ENCODE peak calls at places on chromosomes 6 and 20, in six cellular contexts. S is GM12891, Z is H1, O is K562, B is HepG2, A is GM12878. N is an unnamed sample.

GRCh38 chr6:108027594-108027993 is 46.9 kb downstream of the OSTM1 start:
- DNase-seq in Z (no peak), S (no peak), O (peak), A (no peak), B (no peak), N (no peak)

GRCh38 chr20:32527447-32528055 is 57.6 kb downstream of the NOL4L start:
- DNase-seq in Z (no peak), S (no peak), A (no peak), B (no peak), O (no peak), N (no peak)

GRCh38 chr20:19313342-19314069 is 101.1 kb downstream of the SLC24A3 start:
- DNase-seq in O (no peak), A (no peak), S (no peak), Z (no peak), B (no peak), N (no peak)

GRCh38 chr6:6152060-6152459 is 145.3 kb upstream of the NRN1 start:
- DNase-seq in A (no peak), S (no peak), B (no peak), O (no peak), Z (no peak), N (no peak)

GRCh38 chr6:56730663-56731529 is 88.2 kb upstream of the DST start:
- DNase-seq in O (no peak), S (no peak), A (no peak), Z (no peak), B (no peak), N (no peak)

GRCh38 chr6:90256698-90257485 is 39.8 kb downstream of the BACH2 start:
- DNase-seq in O (no peak), B (no peak), S (no peak), A (no peak), Z (no peak), N (no peak)

GRCh38 chr6:30167101-30167500 is 3.8 kb downstream of the TRIM15 start:
- DNase-seq in O (no peak), B (no peak), S (no peak), Z (no peak), A (no peak), N (no peak)

GRCh38 chr6:118923035-118923434 is 11.9 kb downstream of the MCM9 start:
- DNase-seq in A (no peak), S (no peak), Z (no peak), O (no peak), B (peak), N (no peak)

GRCh38 chr6:14550817-14551216 is 433.2 kb downstream of the CD83 start:
- DNase-seq in B (no peak), S (no peak), O (no peak), Z (no peak), A (no peak), N (no peak)

GRCh38 chr6:120147218-120147871 is 797.8 kb upstream of the MAN1A1 start:
- DNase-seq in A (no peak), S (no peak), Z (no peak), O (no peak), B (no peak), N (no peak)

GRCh38 chr6:47247227-47247797 is 62.4 kb downstream of the TNFRSF21 start:
- DNase-seq in A (no peak), O (peak), Z (no peak), B (no peak), S (no peak), N (no peak)

GRCh38 chr20:61646986-61647385 is 394.9 kb downstream of the CDH4 start:
- DNase-seq in S (no peak), A (no peak), B (no peak), Z (no peak), O (no peak), N (no peak)

GRCh38 chr6:89310929-89311328 is 4.2 kb downstream of the GABRR2 start:
- DNase-seq in A (no peak), Z (no peak), S (no peak), O (no peak), B (no peak), N (no peak)

GRCh38 chr6:4920914-4921410 is 82.9 kb downstream of the RPP40 start:
- DNase-seq in O (no peak), B (no peak), Z (no peak), S (no peak), A (no peak), N (no peak)

GRCh38 chr6:136251394-136251793 is 1.3 kb upstream of the MTFR2 start:
- DNase-seq in O (peak), Z (no peak), B (no peak), A (no peak), S (no peak), N (no peak)

GRCh38 chr20:25476106-25477105 is 68.9 kb downstream of the GINS1 start:
- DNase-seq in Z (no peak), O (no peak), B (no peak), A (no peak), S (no peak), N (no peak)

GRCh38 chr6:141562181-141562800 is 570.4 kb upstream of the GJE1 start:
- DNase-seq in O (peak), S (no peak), A (no peak), Z (peak), B (no peak), N (no peak)

GRCh38 chr20:24756292-24757025 is 192.6 kb upstream of the CST7 start:
- DNase-seq in B (no peak), Z (no peak), S (no peak), A (no peak), O (no peak), N (no peak)

GRCh38 chr6:24719125-24719931 is at the start of gene C6orf62:
- DNase-seq in Z (no peak), A (peak), O (peak), S (no peak), B (no peak), N (peak)
- TF ChIP-seq POLR2A in Z (peak), A (peak), O (peak), S (peak), B (peak), N (peak)

DNA sequence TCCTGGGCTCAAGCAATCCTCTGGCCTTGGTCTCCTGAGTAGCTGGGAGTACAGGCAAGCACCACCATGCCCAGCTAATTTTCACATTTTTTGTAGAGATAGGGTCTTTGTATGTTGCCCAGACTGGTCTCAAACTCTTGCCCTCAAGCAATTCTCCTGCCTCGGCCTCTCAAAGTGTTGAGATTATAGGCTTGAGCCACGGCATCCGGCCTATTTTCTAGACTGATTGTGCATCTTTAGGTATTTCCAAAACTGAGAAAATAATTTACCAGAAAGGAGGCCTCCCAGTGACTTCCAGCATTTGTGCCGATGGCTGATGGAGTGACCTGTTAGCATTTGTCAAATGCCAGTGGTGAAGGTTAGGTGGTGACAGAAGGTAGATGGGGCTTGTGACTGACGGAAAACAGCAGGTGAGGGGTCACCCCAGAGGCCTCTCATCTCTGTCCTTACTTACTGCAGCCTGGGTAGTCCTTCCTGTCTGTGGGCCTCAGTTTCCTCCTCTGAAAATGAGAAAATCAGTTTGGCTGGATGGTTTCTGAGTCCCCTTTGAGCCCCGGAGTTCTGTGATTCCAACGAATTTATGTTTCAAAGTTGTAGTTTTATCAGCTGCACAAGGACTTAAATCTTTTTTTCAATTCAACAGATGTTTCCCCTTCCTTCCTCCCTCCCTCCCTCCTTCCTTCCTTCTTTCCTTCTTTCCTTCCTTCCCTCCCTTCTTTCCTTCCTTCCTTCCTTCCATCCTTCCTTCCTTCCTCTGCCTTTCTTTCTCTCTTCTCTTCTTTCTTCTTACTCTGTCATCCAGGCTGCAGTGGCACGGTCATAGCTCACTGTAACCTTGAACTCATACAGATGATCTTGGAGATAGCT is 53.5 kb downstream of the TGM2 start:
- DNase-seq in Z (peak), B (no peak), S (no peak), A (no peak), O (no peak), N (no peak)
- TF ChIP-seq TAF1 in Z (no peak), B (no peak), S (no peak), A (no peak), O (no peak), N (no peak)

GRCh38 chr6:111589366-111589765 is 16.3 kb downstream of the TRAF3IP2 start:
- DNase-seq in O (no peak), B (peak), A (no peak), Z (no peak), S (no peak), N (no peak)
- TF ChIP-seq POLR2A in O (no peak), B (no peak), A (no peak), Z (no peak), S (no peak), N (no peak)

DNA sequence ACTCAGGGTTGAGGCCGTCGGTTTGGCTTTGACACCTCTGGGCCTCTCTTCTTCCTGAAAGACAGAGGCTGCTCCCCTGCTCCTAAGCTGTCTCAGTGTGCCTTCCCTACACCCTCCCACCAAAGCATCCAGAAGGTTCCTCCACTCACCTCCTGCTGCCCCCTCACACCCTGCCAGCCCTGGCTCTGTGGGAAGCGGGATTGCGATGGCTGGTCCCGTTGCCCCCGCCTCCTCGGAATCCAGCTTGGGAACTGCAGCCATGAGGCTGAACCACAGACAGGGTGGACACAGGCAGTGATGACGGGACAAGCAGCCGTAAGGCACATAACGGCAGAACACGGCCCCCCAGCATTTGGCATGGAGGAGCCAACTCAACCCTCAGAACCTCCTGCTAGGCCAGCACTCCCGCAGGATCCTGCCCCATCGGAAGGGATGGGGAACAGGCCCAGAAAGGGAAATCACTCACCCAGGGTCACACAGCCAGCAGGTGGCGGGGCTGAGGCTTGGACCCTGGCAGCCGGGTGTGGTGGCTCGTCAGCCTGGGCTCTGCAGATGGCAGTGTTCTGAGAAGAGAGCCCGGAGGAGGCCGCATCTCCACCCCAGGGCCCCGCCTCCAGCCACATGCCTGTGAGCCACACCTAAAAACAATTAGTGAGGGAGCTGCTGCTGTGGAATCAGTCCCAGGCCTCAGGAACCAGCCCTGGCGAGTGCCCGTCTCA is 139.6 kb downstream of the PHACTR3 start:
- DNase-seq in S (peak), O (no peak), A (no peak), B (no peak), Z (no peak), N (peak)
- TF ChIP-seq TAF1 in S (no peak), O (no peak), A (no peak), B (no peak), Z (no peak), N (no peak)

GRCh38 chr6:117681321-117681720 is 6.1 kb downstream of the NUS1 start:
- DNase-seq in S (no peak), A (no peak), B (no peak), Z (no peak), O (no peak), N (no peak)

GRCh38 chr6:117687006-117687405 is 11.7 kb downstream of the NUS1 start:
- DNase-seq in O (no peak), S (no peak), B (no peak), A (no peak), Z (no peak), N (no peak)

GRCh38 chr6:117687725-117688124 is 12.5 kb downstream of the NUS1 start:
- DNase-seq in A (no peak), O (no peak), S (no peak), B (no peak), Z (no peak), N (no peak)

GRCh38 chr6:117685359-117685758 is 10.1 kb downstream of the NUS1 start:
- DNase-seq in O (no peak), S (no peak), A (no peak), Z (no peak), B (no peak), N (no peak)
- TF ChIP-seq POLR2A in O (no peak), S (no peak), A (no peak), Z (no peak), B (no peak), N (no peak)

GRCh38 chr20:48398506-48399449 is 429.0 kb downstream of the PREX1 start:
- DNase-seq in B (peak), Z (no peak), S (no peak), O (no peak), A (no peak), N (no peak)

GRCh38 chr20:48394415-48395081 is 433.3 kb downstream of the PREX1 start:
- DNase-seq in O (no peak), S (no peak), A (no peak), Z (no peak), B (peak), N (no peak)

GRCh38 chr20:48401359-48401758 is 426.4 kb downstream of the PREX1 start:
- DNase-seq in S (no peak), B (no peak), Z (no peak), A (no peak), O (no peak), N (no peak)

GRCh38 chr20:48400009-48400408 is 427.8 kb downstream of the PREX1 start:
- DNase-seq in S (no peak), Z (no peak), B (no peak), O (no peak), A (no peak), N (no peak)

DNA sequence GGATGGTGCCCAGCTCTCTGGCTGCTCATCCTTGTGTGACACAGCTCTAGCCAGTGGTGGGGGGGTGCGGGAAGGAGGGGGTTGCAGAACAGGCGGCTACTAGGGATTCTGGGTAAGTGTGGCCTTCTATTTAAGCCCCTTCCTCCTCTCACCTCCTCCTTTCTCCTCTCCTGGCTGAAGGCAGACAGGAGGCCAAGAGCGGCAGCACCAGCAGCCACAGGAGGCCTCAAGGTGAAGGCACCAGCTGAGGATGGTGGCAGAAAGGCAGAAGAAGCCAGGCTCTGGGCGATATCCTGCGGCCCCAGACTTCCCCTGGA is 430.2 kb downstream of the PREX1 start:
- DNase-seq in A (no peak), Z (no peak), B (no peak), S (no peak), O (no peak), N (no peak)
- TF ChIP-seq TAF1 in A (no peak), Z (no peak), B (no peak), S (no peak), O (no peak), N (no peak)

GRCh38 chr6:16331328-16332174 is 93.2 kb downstream of the GMPR start:
- DNase-seq in S (no peak), B (peak), Z (peak), A (no peak), O (peak), N (no peak)
- TF ChIP-seq POLR2A in S (no peak), B (no peak), Z (no peak), A (no peak), O (no peak), N (no peak)

GRCh38 chr6:109166643-109167042 is 71.3 kb downstream of the CEP57L1 start:
- DNase-seq in B (no peak), S (no peak), A (no peak), O (no peak), Z (no peak), N (no peak)

GRCh38 chr6:109164331-109164730 is 69.0 kb downstream of the CEP57L1 start:
- DNase-seq in B (no peak), A (no peak), Z (no peak), O (no peak), S (no peak), N (no peak)

GRCh38 chr6:109167557-109167956 is 72.2 kb downstream of the CEP57L1 start:
- DNase-seq in B (no peak), O (no peak), Z (no peak), S (no peak), A (no peak), N (no peak)

GRCh38 chr6:109170333-109170732 is 75.0 kb downstream of the CEP57L1 start:
- DNase-seq in S (no peak), A (no peak), Z (no peak), O (no peak), B (no peak), N (no peak)

GRCh38 chr6:109165392-109165964 is 70.2 kb downstream of the CEP57L1 start:
- DNase-seq in Z (no peak), A (no peak), B (peak), S (no peak), O (peak), N (no peak)
- TF ChIP-seq TAF1 in Z (no peak), A (no peak), B (no peak), S (no peak), O (no peak), N (no peak)

GRCh38 chr6:28767133-28767532 is 156.7 kb downstream of the TRIM27 start:
- DNase-seq in B (no peak), Z (no peak), O (no peak), S (no peak), A (no peak), N (no peak)

GRCh38 chr6:28765978-28766351 is 157.8 kb downstream of the TRIM27 start:
- DNase-seq in S (no peak), Z (no peak), A (no peak), B (no peak), O (no peak), N (no peak)

GRCh38 chr6:28766426-28766825 is 157.4 kb downstream of the TRIM27 start:
- DNase-seq in A (no peak), S (no peak), Z (no peak), O (no peak), B (no peak), N (no peak)

GRCh38 chr6:28764014-28764723 is 159.6 kb downstream of the TRIM27 start:
- DNase-seq in S (no peak), Z (no peak), A (no peak), O (peak), B (no peak), N (no peak)

GRCh38 chr6:28764761-28765282 is 159.0 kb downstream of the TRIM27 start:
- DNase-seq in S (no peak), B (no peak), O (no peak), Z (no peak), A (no peak), N (no peak)
- TF ChIP-seq POLR2A in S (no peak), B (no peak), O (no peak), Z (no peak), A (no peak), N (no peak)